ENCODE peak calls at places on chromosomes 3 and 15, in four cellular contexts. O is neuronal stem cell, P is dorsolateral prefrontal cortex, Y is mesenchymal stem cell. F is an unnamed sample. For H3K27me3, the result is how much of the 10 kb centered on the place peaks cover.

GRCh38 chr3:139718415-139718814 is 40.6 kb upstream of the NMNAT3 start:
- DNase-seq in O (peak), P (no peak), Y (peak), F (no peak)

GRCh38 chr3:171189394-171189793 is 162.9 kb upstream of the SLC2A2 start:
- DNase-seq in O (no peak), P (no peak), Y (no peak), F (no peak)

GRCh38 chr3:197327701-197328100 is 29.3 kb upstream of the DLG1 start:
- DNase-seq in O (no peak), P (peak), Y (peak), F (peak)

GRCh38 chr3:129415378-129415777 is 13.1 kb downstream of the EFCAB12 start:
- DNase-seq in O (no peak), P (no peak), Y (no peak), F (no peak)

GRCh38 chr15:71737761-71738160 is 72.6 kb upstream of the NR2E3 start:
- DNase-seq in O (no peak), P (no peak), Y (no peak), F (no peak)

GRCh38 chr15:44038801-44039200 is 156.3 kb downstream of the FRMD5 start:
- DNase-seq in O (peak), P (no peak), Y (peak), F (no peak)

GRCh38 chr15:101615986-101616848 is 36.0 kb downstream of the TM2D3 start:
- DNase-seq in O (peak), P (no peak), Y (peak), F (no peak)

GRCh38 chr15:42184736-42185135 is 23.4 kb downstream of the VPS39 start:
- DNase-seq in O (no peak), P (no peak), Y (no peak), F (no peak)

GRCh38 chr3:195701042-195701910 is 19.5 kb upstream of the MUC20 start:
- DNase-seq in O (no peak), P (no peak), Y (no peak), F (no peak)

GRCh38 chr3:108493862-108494261 is 16.5 kb downstream of the MYH15 start:
- DNase-seq in O (no peak), P (no peak), Y (no peak), F (no peak)

GRCh38 chr15:66567897-66568296 is 2.1 kb upstream of the LCTL start:
- DNase-seq in O (no peak), P (no peak), Y (no peak), F (no peak)

GRCh38 chr3:49799761-49800160 is at the start of gene CDHR4:
- DNase-seq in O (no peak), P (no peak), Y (peak), F (no peak)

GRCh38 chr3:137110392-137110996 is 152.7 kb downstream of the IL20RB start:
- DNase-seq in O (no peak), P (no peak), Y (peak), F (no peak)

GRCh38 chr15:99143655-99144610 is 39.1 kb downstream of the SYNM start:
- DNase-seq in O (no peak), P (no peak), Y (peak), F (no peak)

GRCh38 chr3:50102558-50102957 is 13.8 kb downstream of the RBM5 start:
- DNase-seq in O (no peak), P (no peak), Y (no peak), F (no peak)

DNA sequence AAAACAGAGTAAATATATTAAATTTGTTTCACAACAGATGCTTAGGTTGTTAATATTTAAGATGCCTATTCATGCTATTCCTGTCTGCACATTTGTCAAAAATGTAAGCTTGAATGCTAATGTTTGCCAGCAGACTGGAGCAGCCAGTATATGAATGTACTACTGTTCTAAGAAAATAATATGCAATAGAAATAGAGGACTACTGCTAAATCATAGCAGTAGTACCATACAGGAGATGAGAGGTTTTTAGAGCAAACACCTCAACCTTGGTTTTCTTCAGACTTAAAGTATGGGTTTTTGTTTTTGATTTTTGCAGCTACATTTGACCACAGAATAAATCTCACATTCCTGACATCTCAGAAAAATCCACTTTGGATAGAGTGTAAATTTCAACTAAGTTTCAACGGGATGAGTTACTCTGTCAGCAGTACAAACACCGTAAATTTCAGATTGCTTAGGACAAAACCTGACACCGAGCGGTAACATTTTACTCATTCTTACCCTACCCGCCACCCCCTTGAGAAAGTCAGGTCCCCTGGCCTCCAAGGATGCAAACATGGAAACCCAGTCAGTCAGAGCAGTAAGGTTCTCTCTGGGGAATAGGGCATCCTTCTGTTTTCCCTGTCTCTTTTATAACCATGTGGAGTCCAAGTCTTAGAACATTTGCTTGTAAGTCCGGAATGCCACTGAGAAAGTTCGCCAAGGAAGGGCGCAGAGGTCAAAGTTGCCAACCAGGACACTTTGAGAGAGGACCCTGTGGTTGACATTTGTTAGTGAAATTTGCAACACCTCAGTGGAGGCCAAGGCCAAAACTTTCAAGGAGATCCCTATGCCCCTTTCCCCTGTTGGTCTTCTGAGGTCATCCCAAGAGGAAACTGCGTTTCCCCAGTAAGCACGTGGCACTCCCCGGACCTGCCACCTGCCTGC is 17.9 kb upstream of the SATB1 start:
- DNase-seq in O (no peak), P (no peak), Y (no peak), F (no peak)
- H3K27me3 ChIP-seq in O (under half), P (under half), Y (under half), F (under half)

GRCh38 chr3:187264051-187264450 is 27.5 kb downstream of the MASP1 start:
- DNase-seq in O (no peak), P (no peak), Y (peak), F (peak)
- H3K27ac ChIP-seq in O (no peak), P (no peak), Y (peak), F (no peak)

GRCh38 chr3:100158877-100159563 is 44.7 kb upstream of the FILIP1L start:
- DNase-seq in O (no peak), P (no peak), Y (no peak), F (no peak)
- H3K4me3 ChIP-seq in O (no peak), P (no peak), Y (no peak), F (no peak)

GRCh38 chr3:159978353-159978752 is 10.3 kb upstream of the IL12A start:
- DNase-seq in O (no peak), P (no peak), Y (peak), F (no peak)
- H3K27me3 ChIP-seq in O (under half), P (under half), Y (under half), F (under half)